ENCODE peak calls at places on chromosomes 6 and 20, in ten cellular contexts. L is DND-41, Z is RWPE1, F is upper lobe of right lung, A is choroid plexus epithelial cell, P is SK-N-SH, D is keratinocyte, X is adrenal gland, J is spleen, O is OCI-LY7. U is an unnamed sample.

GRCh38 chr20:57613481-57613921 is 6.7 kb downstream of the ZBP1 start:
- DNase-seq in A (no peak), L (no peak), F (no peak), O (no peak), J (peak; percentile 65), X (no peak), Z (no peak), D (no peak), P (no peak), U (no peak)

GRCh38 chr6:167244064-167244949 is 46.8 kb upstream of the UNC93A start:
- DNase-seq in X (no peak), A (no peak), J (no peak), P (no peak), L (no peak), Z (no peak), D (no peak), O (no peak), F (no peak), U (no peak)

GRCh38 chr20:32518593-32519366 is 66.4 kb downstream of the NOL4L start:
- DNase-seq in X (no peak), J (peak; percentile 71), P (peak; percentile 65), Z (no peak), O (no peak), A (no peak), F (no peak), D (no peak), L (no peak), U (peak; percentile 64)

GRCh38 chr6:14406616-14407343 is 289.2 kb downstream of the CD83 start:
- DNase-seq in X (no peak), L (no peak), O (no peak), Z (no peak), P (no peak), A (no peak), F (no peak), D (no peak), J (no peak), U (no peak)

GRCh38 chr6:11143394-11144371 is 32.2 kb upstream of the ERVFRD-1 start:
- DNase-seq in L (no peak), D (peak; percentile 97), F (peak; percentile 74), Z (peak; percentile 94), O (no peak), P (no peak), X (peak; percentile 93), J (peak; percentile 84), A (peak; percentile 95), U (no peak)

GRCh38 chr6:73644941-73645591 is 8.7 kb downstream of the SLC17A5 start:
- DNase-seq in D (no peak), A (no peak), Z (no peak), F (no peak), O (peak; percentile 35), X (no peak), L (no peak), P (no peak), J (no peak), U (no peak)

GRCh38 chr6:33213166-33213988 is 5.1 kb downstream of the RING1 start:
- DNase-seq in P (peak; percentile 79), L (no peak), A (no peak), O (no peak), J (peak; percentile 79), Z (no peak), X (no peak), D (no peak), F (no peak), U (no peak)

GRCh38 chr6:90469906-90470305 is 117.0 kb downstream of the MAP3K7 start:
- DNase-seq in J (no peak), F (no peak), A (no peak), D (no peak), O (no peak), Z (no peak), P (no peak), X (no peak), L (no peak), U (no peak)

GRCh38 chr6:73766040-73766439 is 70.0 kb downstream of the CD109 start:
- DNase-seq in Z (no peak), X (no peak), A (no peak), F (no peak), D (no peak), L (no peak), O (no peak), J (no peak), P (no peak), U (no peak)

GRCh38 chr6:134821397-134821796 is 128.5 kb downstream of the ALDH8A1 start:
- DNase-seq in A (no peak), X (no peak), P (peak; percentile 39), D (no peak), Z (no peak), F (no peak), J (no peak), L (no peak), O (no peak), U (no peak)
- TF ChIP-seq CTCF in A (no peak), X (no peak), P (no peak), D (no peak), Z (no peak), F (no peak), J (no peak), L (no peak), O (no peak), U (no peak)

GRCh38 chr6:7773322-7773721 is 47.4 kb downstream of the BMP6 start:
- DNase-seq in L (no peak), O (no peak), D (no peak), Z (no peak), X (no peak), F (no peak), P (no peak), A (no peak), J (no peak), U (no peak)

GRCh38 chr6:7773914-7774313 is 48.0 kb downstream of the BMP6 start:
- DNase-seq in L (no peak), D (no peak), J (no peak), O (no peak), X (no peak), P (no peak), Z (no peak), F (no peak), A (no peak), U (no peak)

GRCh38 chr6:7769702-7770101 is 43.8 kb downstream of the BMP6 start:
- DNase-seq in L (no peak), A (peak; percentile 25), X (no peak), D (no peak), F (no peak), J (no peak), P (no peak), O (no peak), Z (peak; percentile 30), U (no peak)

GRCh38 chr6:7770111-7770510 is 44.2 kb downstream of the BMP6 start:
- DNase-seq in A (no peak), L (no peak), O (no peak), Z (no peak), J (no peak), F (no peak), X (no peak), D (no peak), P (no peak), U (no peak)

DNA sequence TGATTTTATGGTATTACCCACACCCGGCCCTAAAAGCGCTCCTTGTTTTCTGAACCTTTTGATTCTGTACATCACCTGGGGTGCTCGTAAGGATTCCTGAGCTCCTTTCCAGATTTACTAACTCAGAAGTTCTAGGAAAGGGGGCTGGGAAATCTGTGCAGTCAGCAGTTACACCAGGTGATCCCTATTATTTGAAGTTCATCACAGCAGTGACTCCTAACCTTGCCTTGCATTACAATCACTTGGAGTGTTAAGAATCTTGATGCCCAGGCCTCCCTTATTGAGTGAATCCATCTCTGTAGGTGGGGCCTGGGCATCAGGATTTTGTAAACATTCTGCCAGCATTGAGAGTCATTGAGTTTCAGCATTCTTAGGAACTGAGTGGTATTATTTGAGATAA is 44.7 kb downstream of the BMP6 start:
- DNase-seq in A (no peak), X (no peak), L (no peak), D (no peak), J (no peak), O (no peak), P (no peak), Z (no peak), F (no peak), U (no peak)
- TF ChIP-seq CTCF in A (no peak), X (no peak), L (no peak), D (no peak), J (no peak), O (no peak), P (no peak), Z (no peak), F (no peak), U (no peak)

DNA sequence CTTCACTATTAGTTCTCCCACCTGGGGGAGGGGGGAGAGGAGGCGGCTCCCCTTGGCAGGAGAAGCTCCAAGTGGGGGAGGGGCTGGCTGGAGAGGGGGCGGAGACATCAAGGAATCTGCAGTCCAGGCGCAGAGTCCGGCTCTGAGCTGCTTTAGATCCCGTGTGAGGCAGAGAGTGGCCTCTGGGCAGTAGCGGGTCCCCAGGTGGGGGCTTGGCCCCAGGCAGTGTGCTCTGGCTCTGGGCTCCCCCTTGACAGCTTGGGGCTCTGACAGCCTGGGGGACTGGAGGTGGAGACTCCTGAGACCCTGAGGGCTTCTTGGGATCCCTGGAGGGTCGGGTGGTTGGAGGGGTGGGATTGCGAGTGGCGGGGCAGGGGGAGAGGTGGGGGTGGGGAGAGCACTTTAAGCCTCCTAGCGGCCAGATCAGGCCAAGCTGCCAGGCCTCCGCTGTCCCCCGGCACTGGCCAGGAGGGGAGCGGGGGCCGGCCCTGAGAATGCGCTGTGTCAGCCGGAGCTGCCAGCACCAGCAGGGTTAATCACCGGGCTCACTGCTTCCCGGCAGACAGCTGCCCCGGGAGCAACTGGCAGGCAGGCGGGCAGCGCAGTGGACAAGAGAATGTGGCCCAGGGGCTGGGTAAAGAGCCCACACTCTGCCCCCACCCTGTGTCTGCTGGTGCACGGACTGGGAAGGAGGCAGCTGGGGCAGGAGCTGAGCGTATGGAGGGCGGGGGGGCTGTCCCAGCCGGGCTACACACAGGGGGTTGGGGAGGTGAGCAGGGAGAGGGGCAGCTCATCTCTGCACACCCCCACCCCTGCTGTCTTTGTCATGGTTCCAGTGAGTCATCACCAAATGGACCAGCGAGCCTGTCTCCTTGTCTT is 1.8 kb upstream of the LAMA5 start:
- DNase-seq in O (no peak), X (peak; percentile 89), L (no peak), P (peak; percentile 89), J (no peak), A (no peak), F (no peak), D (no peak), Z (peak; percentile 84), U (no peak)
- TF ChIP-seq CTCF in O (peak; percentile 42), X (peak; percentile 32), L (no peak), P (peak; percentile 49), J (no peak), A (peak; percentile 41), F (peak; percentile 45), D (no peak), Z (peak; percentile 59), U (peak; percentile 79)

DNA sequence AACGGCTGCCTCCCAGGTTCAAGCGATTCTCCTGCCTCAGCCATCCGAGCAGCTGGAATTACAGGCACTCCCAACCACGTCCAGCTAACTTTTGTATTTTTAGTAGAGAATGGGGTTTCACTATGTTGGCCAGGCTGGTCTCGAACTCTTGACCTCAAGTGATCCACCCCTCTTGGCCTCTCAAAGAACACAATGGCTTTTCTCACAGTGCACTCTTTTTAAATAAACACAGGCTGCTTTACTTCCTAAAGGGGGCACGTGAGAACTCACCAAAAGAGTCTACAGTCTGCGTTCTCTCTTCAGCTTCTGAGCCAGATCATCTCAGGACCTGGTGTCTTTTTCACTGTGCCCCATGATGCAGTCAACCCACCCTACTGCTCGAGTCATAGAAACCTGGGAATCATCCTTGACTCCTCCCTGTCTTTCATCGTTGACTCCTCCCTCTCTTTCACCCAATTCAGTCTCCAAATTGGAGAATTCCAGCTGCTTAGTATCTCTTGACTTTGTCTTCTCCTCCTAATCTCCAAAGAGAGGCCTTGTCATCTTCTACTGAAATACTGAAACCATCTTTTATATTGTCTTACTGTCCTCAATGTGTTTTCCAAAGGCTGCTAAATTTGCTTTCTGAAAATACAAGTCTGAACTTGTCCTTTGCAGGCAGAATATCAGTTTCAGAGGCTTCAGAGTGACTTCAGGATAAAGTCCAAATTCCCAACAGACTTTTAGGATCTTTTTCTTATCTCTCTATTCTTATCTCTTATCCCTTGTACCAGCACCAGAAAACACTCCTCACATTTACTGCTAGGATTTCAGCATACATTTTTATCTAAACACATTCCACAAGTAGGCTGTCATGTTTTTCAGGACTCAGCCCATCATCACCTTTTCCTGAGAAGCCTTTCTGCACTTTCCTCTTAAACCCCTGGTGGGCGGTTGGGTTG is 323.4 kb downstream of the SYNE1 start:
- DNase-seq in Z (no peak), F (no peak), D (no peak), X (no peak), P (no peak), J (no peak), A (peak; percentile 94), L (no peak), O (no peak), U (no peak)
- TF ChIP-seq CTCF in Z (no peak), F (no peak), D (no peak), X (no peak), P (no peak), J (no peak), A (no peak), L (no peak), O (no peak), U (no peak)